ENCODE peak calls at places on chromosomes 1 and 21, in six cellular contexts. I is mesendoderm, X is IMR-90, N is PC-3, R is SK-N-SH, Y is kidney. T is an unnamed sample.

GRCh38 chr1:109543988-109544735 is 4.3 kb upstream of the GNAI3 start:
- DNase-seq in I (peak; percentile 35), X (no peak), N (no peak), R (no peak), Y (no peak), T (no peak)

GRCh38 chr1:167564592-167564991 is 11.0 kb upstream of the CREG1 start:
- DNase-seq in I (peak; percentile 77), X (no peak), N (peak; percentile 47), R (no peak), Y (no peak), T (peak; percentile 15)

GRCh38 chr21:29378814-29379213 is 80.1 kb downstream of the BACH1 start:
- DNase-seq in I (no peak), X (peak; percentile 56), N (no peak), R (peak; percentile 53), Y (no peak), T (no peak)

GRCh38 chr1:205977348-205978014 is 25.7 kb downstream of the RAB7B start:
- DNase-seq in I (peak; percentile 83), X (peak; percentile 81), N (peak; percentile 91), R (peak; percentile 82), Y (peak; percentile 88), T (peak; percentile 83)

GRCh38 chr1:118136511-118136937 is 48.5 kb downstream of the SPAG17 start:
- DNase-seq in I (peak; percentile 16), X (peak; percentile 90), N (peak; percentile 67), R (no peak), Y (no peak), T (peak; percentile 96)

GRCh38 chr1:34796990-34797389 is 4.2 kb downstream of the GJA4 start:
- DNase-seq in I (peak; percentile 10), X (no peak), N (no peak), R (no peak), Y (no peak), T (no peak)

GRCh38 chr1:243950166-243950565 is 100.1 kb upstream of the AKT3 start:
- DNase-seq in I (peak; percentile 62), X (peak; percentile 94), N (peak; percentile 79), R (no peak), Y (no peak), T (peak; percentile 82)

GRCh38 chr1:158146739-158147138 is 34.0 kb upstream of the CD1D start:
- DNase-seq in I (no peak), X (no peak), N (no peak), R (no peak), Y (no peak), T (no peak)

GRCh38 chr21:32921632-32922230 is 104.0 kb upstream of the OLIG2 start:
- DNase-seq in I (peak; percentile 54), X (peak; percentile 10), N (peak; percentile 41), R (no peak), Y (no peak), T (peak; percentile 10)

GRCh38 chr1:166479052-166479631 is 312.3 kb upstream of the FAM78B start:
- DNase-seq in I (peak; percentile 50), X (peak; percentile 18), N (peak; percentile 79), R (peak; percentile 31), Y (no peak), T (peak; percentile 39)

GRCh38 chr1:4796999-4797375 is 142.6 kb downstream of the AJAP1 start:
- DNase-seq in I (no peak), X (no peak), N (no peak), R (no peak), Y (no peak), T (no peak)

GRCh38 chr1:87511449-87511848 is 182.8 kb downstream of the LMO4 start:
- DNase-seq in I (no peak), X (no peak), N (no peak), R (no peak), Y (no peak), T (no peak)

GRCh38 chr21:27700974-27701614 is 734.2 kb upstream of the ADAMTS5 start:
- DNase-seq in I (peak; percentile 83), X (peak; percentile 88), N (peak; percentile 87), R (peak; percentile 59), Y (peak; percentile 84), T (peak; percentile 92)

GRCh38 chr21:25560151-25560783 is 47.0 kb downstream of the MRPL39 start:
- DNase-seq in I (no peak), X (no peak), N (peak; percentile 25), R (no peak), Y (no peak), T (no peak)

GRCh38 chr1:33430751-33431593 is at the start of gene PHC2:
- DNase-seq in I (peak; percentile 99), X (peak; percentile 94), N (peak; percentile 98), R (peak; percentile 97), Y (peak; percentile 99), T (peak; percentile 99)

GRCh38 chr1:72283204-72284083 is 1.1 kb upstream of the NEGR1 start:
- DNase-seq in I (peak; percentile 78), X (peak; percentile 67), N (peak; percentile 73), R (peak; percentile 73), Y (peak; percentile 94), T (peak; percentile 89)

GRCh38 chr1:236018885-236019453 is 45.9 kb downstream of the NID1 start:
- DNase-seq in I (no peak), X (peak; percentile 36), N (no peak), R (no peak), Y (peak; percentile 94), T (peak; percentile 77)

GRCh38 chr1:177945943-177946650 is 23.8 kb downstream of the SEC16B start:
- DNase-seq in I (peak; percentile 79), X (peak; percentile 65), N (peak; percentile 66), R (peak; percentile 69), Y (peak; percentile 62), T (peak; percentile 74)

GRCh38 chr21:38531610-38532009 is 33.3 kb upstream of the ERG start:
- DNase-seq in I (no peak), X (no peak), N (no peak), R (peak; percentile 41), Y (no peak), T (peak; percentile 86)

GRCh38 chr21:38527737-38528136 is 29.5 kb upstream of the ERG start:
- DNase-seq in I (no peak), X (no peak), N (no peak), R (no peak), Y (no peak), T (no peak)

GRCh38 chr21:38534591-38534990 is 36.3 kb upstream of the ERG start:
- DNase-seq in I (no peak), X (no peak), N (no peak), R (no peak), Y (no peak), T (no peak)

GRCh38 chr21:38533887-38534286 is 35.6 kb upstream of the ERG start:
- DNase-seq in I (no peak), X (no peak), N (no peak), R (no peak), Y (no peak), T (no peak)

DNA sequence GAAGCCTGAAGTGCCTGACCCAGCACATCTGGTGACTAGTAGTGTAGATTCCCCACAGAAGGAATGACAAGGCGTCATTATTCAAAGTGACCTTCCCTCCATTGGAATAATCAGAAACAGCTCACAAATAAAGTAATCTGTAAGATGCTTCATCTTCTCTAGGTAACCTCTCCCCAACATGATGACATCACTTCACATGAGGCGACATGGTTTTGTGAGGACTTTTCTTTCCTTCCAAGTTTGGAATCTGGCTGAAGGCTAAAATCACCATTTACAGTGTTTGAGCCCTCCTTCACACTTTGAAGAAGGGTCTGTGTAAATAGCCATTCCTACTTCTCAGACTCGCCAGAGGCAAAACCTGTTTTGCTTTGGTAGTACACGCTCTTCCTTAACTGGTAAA is 32.9 kb upstream of the ERG start:
- DNase-seq in I (no peak), X (no peak), N (no peak), R (no peak), Y (no peak), T (peak; percentile 42)
- H3K9ac ChIP-seq in I (no peak overlapping the region), X (no peak overlapping the region), N (no peak overlapping the region), R (no peak overlapping the region), Y (no peak overlapping the region), T (peak overlapping the region; percentile 34)

GRCh38 chr1:30888391-30888790 is 20.2 kb downstream of the SDC3 start:
- DNase-seq in I (no peak), X (peak; percentile 96), N (no peak), R (no peak), Y (peak; percentile 92), T (peak; percentile 83)
- H3K9ac ChIP-seq in I (no peak overlapping the region), X (peak overlapping the region; percentile 46), N (no peak overlapping the region), R (no peak overlapping the region), Y (no peak overlapping the region), T (peak overlapping the region; percentile 53)

DNA sequence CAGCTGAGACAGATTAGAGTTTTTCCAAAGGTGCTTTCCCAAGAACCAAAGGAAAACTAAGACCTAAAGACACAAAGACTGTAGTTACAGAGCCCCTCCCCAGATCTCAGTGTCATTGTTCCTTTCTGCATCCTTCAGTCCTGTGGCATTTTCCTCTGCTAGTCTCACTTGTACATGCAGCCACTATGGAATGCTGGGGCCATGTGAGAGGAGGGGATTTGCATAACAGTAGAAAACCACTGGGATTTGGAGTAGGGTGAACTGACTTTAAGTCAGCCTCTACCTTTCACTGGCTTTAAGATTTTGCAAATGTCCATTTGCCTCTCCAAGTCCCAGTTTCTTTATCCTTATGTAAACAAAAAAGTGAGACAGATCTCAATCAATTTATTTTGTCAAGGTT is 119.4 kb upstream of the F3 start:
- DNase-seq in I (peak; percentile 94), X (peak; percentile 43), N (no peak), R (no peak), Y (no peak), T (peak; percentile 22)
- H3K9ac ChIP-seq in I (no peak overlapping the region), X (peak overlapping the region; percentile 8), N (no peak overlapping the region), R (no peak overlapping the region), Y (no peak overlapping the region), T (no peak overlapping the region)

GRCh38 chr1:162937721-162938395 is 76.9 kb upstream of the CCDC190 start:
- DNase-seq in I (peak; percentile 86), X (no peak), N (no peak), R (no peak), Y (no peak), T (no peak)
- H3K9ac ChIP-seq in I (no peak overlapping the region), X (no peak overlapping the region), N (no peak overlapping the region), R (no peak overlapping the region), Y (no peak overlapping the region), T (no peak overlapping the region)

GRCh38 chr1:32321712-32322291 is 14.2 kb downstream of the MARCKSL1 start:
- DNase-seq in I (no peak), X (no peak), N (peak; percentile 90), R (no peak), Y (no peak), T (no peak)
- H3K9ac ChIP-seq in I (no peak overlapping the region), X (no peak overlapping the region), N (peak overlapping the region; percentile 62), R (no peak overlapping the region), Y (no peak overlapping the region), T (no peak overlapping the region)

GRCh38 chr1:162291000-162291399 is 85.7 kb downstream of the SPATA46 start:
- DNase-seq in I (no peak), X (no peak), N (no peak), R (no peak), Y (no peak), T (no peak)

GRCh38 chr1:162284206-162284955 is 92.3 kb downstream of the SPATA46 start:
- DNase-seq in I (no peak), X (no peak), N (no peak), R (no peak), Y (no peak), T (no peak)

GRCh38 chr1:162283657-162284056 is 93.0 kb downstream of the SPATA46 start:
- DNase-seq in I (no peak), X (no peak), N (no peak), R (no peak), Y (no peak), T (no peak)

GRCh38 chr1:162285149-162285561 is 91.5 kb downstream of the SPATA46 start:
- DNase-seq in I (peak; percentile 26), X (no peak), N (peak; percentile 96), R (no peak), Y (peak; percentile 85), T (no peak)
- H3K9ac ChIP-seq in I (no peak overlapping the region), X (no peak overlapping the region), N (no peak overlapping the region), R (no peak overlapping the region), Y (no peak overlapping the region), T (no peak overlapping the region)

T was measured in GM23248.